ENCODE peak calls at places on chromosomes 5 and 9, in four cellular contexts. One of them, this sample, is unnamed.

GRCh38 chr9:92173318-92173717 is 58.1 kb upstream of the SPTLC1 start:
- DNase-seq in pancreas: no peak
- DNase-seq in astrocyte of the cerebellum: no peak
- DNase-seq in stomach: no peak
- DNase-seq in this sample: no peak

GRCh38 chr9:5450360-5451051 is at the start of gene CD274:
- DNase-seq in pancreas: peak
- DNase-seq in astrocyte of the cerebellum: no peak
- DNase-seq in stomach: peak
- DNase-seq in this sample: peak

GRCh38 chr5:177526791-177527190 is 10.0 kb upstream of the DDX41 start:
- DNase-seq in pancreas: no peak
- DNase-seq in astrocyte of the cerebellum: no peak
- DNase-seq in stomach: no peak
- DNase-seq in this sample: no peak

GRCh38 chr5:175854231-175855040 is 16.9 kb upstream of the CPLX2 start:
- DNase-seq in pancreas: no peak
- DNase-seq in astrocyte of the cerebellum: no peak
- DNase-seq in stomach: peak
- DNase-seq in this sample: no peak

GRCh38 chr9:12469084-12469483 is 224.1 kb upstream of the TYRP1 start:
- DNase-seq in pancreas: no peak
- DNase-seq in astrocyte of the cerebellum: no peak
- DNase-seq in stomach: no peak
- DNase-seq in this sample: no peak

GRCh38 chr5:108728566-108729305 is 19.0 kb upstream of the FER start:
- DNase-seq in pancreas: no peak
- DNase-seq in astrocyte of the cerebellum: no peak
- DNase-seq in stomach: no peak
- DNase-seq in this sample: no peak

GRCh38 chr9:100112677-100113336 is 13.8 kb downstream of the INVS start:
- DNase-seq in pancreas: no peak
- DNase-seq in astrocyte of the cerebellum: no peak
- DNase-seq in stomach: no peak
- DNase-seq in this sample: no peak

GRCh38 chr5:83513491-83513890 is 41.9 kb downstream of the VCAN start:
- DNase-seq in pancreas: no peak
- DNase-seq in astrocyte of the cerebellum: no peak
- DNase-seq in stomach: no peak
- DNase-seq in this sample: no peak

GRCh38 chr5:67588389-67588788 is 391.8 kb upstream of the CD180 start:
- DNase-seq in pancreas: no peak
- DNase-seq in astrocyte of the cerebellum: no peak
- DNase-seq in stomach: no peak
- DNase-seq in this sample: no peak

GRCh38 chr5:169637085-169637855 is at the start of gene DOCK2:
- DNase-seq in pancreas: peak
- DNase-seq in astrocyte of the cerebellum: no peak
- DNase-seq in stomach: peak
- DNase-seq in this sample: peak

GRCh38 chr5:110333384-110333783 is 393.1 kb downstream of the TMEM232 start:
- DNase-seq in pancreas: no peak
- DNase-seq in astrocyte of the cerebellum: no peak
- DNase-seq in stomach: no peak
- DNase-seq in this sample: no peak

GRCh38 chr5:133260715-133261114 is 208.9 kb downstream of the HSPA4 start:
- DNase-seq in pancreas: no peak
- DNase-seq in astrocyte of the cerebellum: no peak
- DNase-seq in stomach: no peak
- DNase-seq in this sample: no peak

GRCh38 chr5:176664886-176665285 is 17.6 kb downstream of the TSPAN17 start:
- DNase-seq in pancreas: peak
- DNase-seq in astrocyte of the cerebellum: no peak
- DNase-seq in stomach: no peak
- DNase-seq in this sample: no peak

GRCh38 chr5:124341066-124341943 is 405.1 kb downstream of the ZNF608 start:
- DNase-seq in pancreas: no peak
- DNase-seq in astrocyte of the cerebellum: no peak
- DNase-seq in stomach: no peak
- DNase-seq in this sample: no peak

GRCh38 chr5:139091439-139092156 is 106.6 kb downstream of the SIL1 start:
- DNase-seq in pancreas: no peak
- DNase-seq in astrocyte of the cerebellum: no peak
- DNase-seq in stomach: no peak
- DNase-seq in this sample: peak

GRCh38 chr9:113882181-113882580 is 6.1 kb downstream of the ZNF618 start:
- DNase-seq in pancreas: no peak
- DNase-seq in astrocyte of the cerebellum: no peak
- DNase-seq in stomach: no peak
- DNase-seq in this sample: no peak

GRCh38 chr5:174293481-174293880 is 248.0 kb downstream of the NSG2 start:
- DNase-seq in pancreas: no peak
- DNase-seq in astrocyte of the cerebellum: no peak
- DNase-seq in stomach: no peak
- DNase-seq in this sample: no peak

GRCh38 chr5:1270426-1270825 is 24.4 kb downstream of the TERT start:
- DNase-seq in pancreas: peak
- DNase-seq in astrocyte of the cerebellum: no peak
- DNase-seq in stomach: no peak
- DNase-seq in this sample: no peak

GRCh38 chr9:113215142-113215541 is 5.9 kb downstream of the FKBP15 start:
- DNase-seq in pancreas: no peak
- DNase-seq in astrocyte of the cerebellum: no peak
- DNase-seq in stomach: no peak
- DNase-seq in this sample: no peak

GRCh38 chr5:93249651-93250289 is 331.2 kb downstream of the NR2F1-AS1 start:
- DNase-seq in pancreas: no peak
- DNase-seq in astrocyte of the cerebellum: peak
- DNase-seq in stomach: no peak
- DNase-seq in this sample: no peak

DNA sequence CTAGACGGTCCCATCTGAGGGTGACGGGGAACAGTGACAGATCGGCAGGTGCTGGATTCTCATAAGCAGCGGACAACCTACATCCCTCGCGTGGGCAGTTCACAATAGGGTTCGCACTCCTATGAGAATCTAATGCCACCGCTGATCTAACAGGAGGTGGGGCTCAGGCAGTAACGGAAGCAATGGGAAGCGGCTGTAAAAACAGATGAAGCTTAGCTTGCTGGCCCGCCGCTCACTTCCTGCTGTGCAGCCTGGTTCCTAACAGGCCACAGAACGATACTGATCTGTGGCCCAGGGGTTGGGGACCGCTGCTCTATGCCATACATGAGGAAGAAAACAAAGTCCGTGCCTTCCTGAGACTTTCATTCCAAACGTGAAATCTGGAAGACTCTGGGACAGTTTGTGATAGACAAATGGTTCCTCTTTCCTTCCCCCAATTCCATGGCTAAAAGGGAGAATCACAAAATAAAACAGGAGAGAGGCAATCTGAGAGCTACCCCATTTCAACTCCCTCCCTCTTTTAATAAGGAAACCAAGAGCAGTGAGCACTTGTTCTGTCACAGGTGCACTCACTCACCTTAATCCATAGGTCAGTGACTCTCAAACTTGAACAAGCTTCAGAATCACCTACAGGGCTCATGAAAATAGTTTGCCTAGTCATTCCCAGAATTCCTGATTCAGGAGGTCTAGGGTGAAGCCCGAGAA is 12.1 kb downstream of the PDCL start:
- DNase-seq in pancreas: no peak
- DNase-seq in astrocyte of the cerebellum: no peak
- DNase-seq in stomach: no peak
- DNase-seq in this sample: peak
- H3K4me3 ChIP-seq in pancreas: no peak
- H3K4me3 ChIP-seq in astrocyte of the cerebellum: no peak
- H3K4me3 ChIP-seq in stomach: no peak
- H3K4me3 ChIP-seq in this sample: no peak

DNA sequence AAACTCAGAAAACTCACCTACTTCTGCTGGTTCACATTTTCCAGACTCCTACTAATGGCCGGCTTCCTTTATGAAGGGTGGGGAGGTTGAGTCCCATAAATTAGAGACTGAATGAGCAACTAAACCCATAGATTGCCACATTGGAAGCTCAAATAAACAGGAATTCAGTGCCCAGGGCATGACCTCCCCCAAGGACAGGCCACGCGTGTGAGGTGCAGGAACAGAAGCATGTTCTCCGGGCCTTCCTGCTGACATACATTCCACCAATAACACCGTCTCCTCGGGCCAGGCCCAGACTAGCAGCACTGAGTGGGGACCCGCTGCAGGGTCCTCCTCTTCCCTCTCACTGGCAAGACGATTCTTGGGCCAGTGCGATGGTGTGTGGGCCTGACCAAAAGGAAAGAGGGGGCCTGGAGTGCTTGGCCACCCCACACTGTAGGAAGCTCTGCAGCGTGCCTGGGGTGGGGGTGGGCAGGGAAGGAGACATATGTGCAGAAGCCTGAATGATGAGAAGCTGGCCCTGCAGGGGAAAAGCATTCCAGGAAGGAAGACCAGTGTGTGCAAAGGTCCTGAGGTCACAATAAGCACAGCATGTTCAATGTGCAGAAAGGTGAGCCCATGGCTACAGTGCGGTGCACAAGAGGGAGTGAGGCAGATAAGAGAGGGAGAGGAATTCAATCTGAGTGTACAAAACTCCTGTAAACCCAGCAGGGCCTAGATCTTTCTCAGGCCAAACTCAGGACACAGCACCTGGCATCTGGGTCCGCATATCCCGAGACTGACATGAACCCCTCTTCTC is 12.0 kb downstream of the PTGES start:
- DNase-seq in pancreas: no peak
- DNase-seq in astrocyte of the cerebellum: no peak
- DNase-seq in stomach: no peak
- DNase-seq in this sample: no peak
- H3K4me3 ChIP-seq in pancreas: no peak
- H3K4me3 ChIP-seq in astrocyte of the cerebellum: no peak
- H3K4me3 ChIP-seq in stomach: no peak
- H3K4me3 ChIP-seq in this sample: no peak

DNA sequence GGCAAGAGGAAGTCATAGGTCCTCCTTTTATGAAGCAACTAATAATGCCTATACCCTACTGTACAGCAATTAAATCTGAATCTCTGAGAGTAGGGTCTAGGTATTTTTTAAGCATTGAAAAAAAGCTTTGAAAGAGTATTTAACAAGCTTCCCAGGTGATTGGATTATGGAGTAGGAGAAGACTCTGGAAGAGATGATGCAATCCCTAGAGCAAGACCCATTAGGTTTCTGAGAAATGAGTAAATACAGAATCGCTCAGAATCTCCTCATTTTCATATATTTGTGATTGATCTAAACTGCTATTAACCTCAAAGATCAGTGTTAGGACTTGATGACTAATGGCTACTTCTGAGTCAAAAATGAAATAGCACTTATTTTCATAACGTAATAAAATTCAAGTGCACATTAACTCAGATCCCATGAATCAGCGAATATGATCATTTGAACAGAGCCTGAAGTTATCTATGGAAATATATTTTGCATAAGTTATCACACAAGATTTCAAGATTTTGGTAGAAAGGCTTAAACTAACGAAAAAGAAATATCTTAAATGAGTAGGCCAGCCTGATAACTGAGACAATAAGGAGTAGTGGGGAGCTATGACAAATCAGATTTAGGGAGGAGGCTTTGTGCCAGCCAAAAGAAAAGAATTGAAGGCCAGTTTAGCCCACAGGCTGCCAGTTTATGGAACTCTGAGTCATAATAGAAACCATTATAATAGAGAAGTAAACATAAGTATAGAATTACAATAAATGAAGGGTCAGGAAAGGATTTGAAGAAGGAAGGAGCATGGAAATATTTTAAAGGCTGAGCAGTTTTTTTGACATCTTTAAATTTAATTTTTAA is 106.7 kb upstream of the OSMR start:
- DNase-seq in pancreas: no peak
- DNase-seq in astrocyte of the cerebellum: no peak
- DNase-seq in stomach: no peak
- DNase-seq in this sample: no peak
- H3K4me3 ChIP-seq in pancreas: no peak
- H3K4me3 ChIP-seq in astrocyte of the cerebellum: no peak
- H3K4me3 ChIP-seq in stomach: no peak
- H3K4me3 ChIP-seq in this sample: no peak

GRCh38 chr5:104800440-104801048 is 1238.0 kb upstream of the NUDT12 start:
- DNase-seq in pancreas: no peak
- DNase-seq in astrocyte of the cerebellum: no peak
- DNase-seq in stomach: no peak
- DNase-seq in this sample: no peak
- H3K4me3 ChIP-seq in pancreas: no peak
- H3K4me3 ChIP-seq in astrocyte of the cerebellum: no peak
- H3K4me3 ChIP-seq in stomach: no peak
- H3K4me3 ChIP-seq in this sample: no peak